ENCODE peak calls at places on chromosomes 16 and 17, in four cellular contexts. H is T-helper 2 cell; B is islet precursor cell; Z is stimulated activated naive CD8-positive, alpha-beta T cell treated with anti-CD3 and anti-CD28 coated beads, Interleukin-15, Interleukin-2, amounts not matched to agents 100 U/mL and 50 U/mL, for 24 hours. V is an unnamed sample.

GRCh38 chr16:89847930-89848297 is 19.6 kb downstream of the SPIRE2 start:
- DNase-seq in H (no peak), B (peak), Z (no peak), V (no peak)

GRCh38 chr17:13600475-13601316 is 1.0 kb downstream of the HS3ST3A1 start:
- DNase-seq in H (no peak), B (peak), Z (peak), V (no peak)

GRCh38 chr17:16378631-16379282 is 2.1 kb upstream of the UBB start:
- DNase-seq in H (no peak), B (peak), Z (no peak), V (no peak)

GRCh38 chr17:43840814-43841213 is 6.2 kb upstream of the CD300LG start:
- DNase-seq in H (no peak), B (no peak), Z (no peak), V (no peak)

GRCh38 chr17:15941781-15942180 is 3.1 kb upstream of the ADORA2B start:
- DNase-seq in H (no peak), B (no peak), Z (no peak), V (no peak)

GRCh38 chr17:1229354-1229890 is 40.8 kb upstream of the BHLHA9 start:
- DNase-seq in H (no peak), B (no peak), Z (peak), V (peak)

GRCh38 chr17:38457577-38458371 is 29.5 kb downstream of the ARHGAP23 start:
- DNase-seq in H (no peak), B (no peak), Z (no peak), V (no peak)

GRCh38 chr16:70158261-70158939 is 15.2 kb upstream of the CLEC18C start:
- DNase-seq in H (no peak), B (peak), Z (no peak), V (no peak)

GRCh38 chr16:50440531-50440930 is 71.7 kb upstream of the BRD7 start:
- DNase-seq in H (no peak), B (no peak), Z (no peak), V (no peak)

GRCh38 chr16:84562174-84562815 is 55.6 kb downstream of the COTL1 start:
- DNase-seq in H (no peak), B (no peak), Z (no peak), V (no peak)

GRCh38 chr16:50683689-50684374 is 2.7 kb upstream of the SNX20 start:
- DNase-seq in H (no peak), B (no peak), Z (peak), V (no peak)

GRCh38 chr17:6514371-6514770 is 42.0 kb downstream of the PITPNM3 start:
- DNase-seq in H (no peak), B (no peak), Z (no peak), V (no peak)

GRCh38 chr17:35973333-35974260 is 7.7 kb downstream of the CCL16 start:
- DNase-seq in H (no peak), B (no peak), Z (no peak), V (no peak)

GRCh38 chr16:65069766-65070165 is 52.1 kb downstream of the CDH11 start:
- DNase-seq in H (no peak), B (no peak), Z (no peak), V (no peak)

GRCh38 chr16:85798901-85799496 is 345 bp downstream of the EMC8 start:
- DNase-seq in H (peak), B (peak), Z (peak), V (no peak)

GRCh38 chr16:58563235-58563634 is 47.9 kb downstream of the SETD6 start:
- DNase-seq in H (no peak), B (no peak), Z (no peak), V (no peak)

GRCh38 chr16:3282103-3282746 is 1.1 kb upstream of the ZNF263 start:
- DNase-seq in H (no peak), B (peak), Z (no peak), V (no peak)

GRCh38 chr16:84970447-84971127 is 40.7 kb downstream of the ZDHHC7 start:
- DNase-seq in H (peak), B (peak), Z (peak), V (peak)

GRCh38 chr17:16027708-16028584 is 28.3 kb downstream of the TTC19 start:
- DNase-seq in H (peak), B (peak), Z (peak), V (peak)

GRCh38 chr17:4565209-4566141 is 5.1 kb upstream of the GGT6 start:
- DNase-seq in H (peak), B (peak), Z (peak), V (peak)

GRCh38 chr16:230949-231348 is 1.7 kb upstream of the LUC7L start:
- DNase-seq in H (no peak), B (no peak), Z (no peak), V (no peak)

GRCh38 chr16:3637371-3637923 is 17.0 kb upstream of the DNASE1 start:
- DNase-seq in H (no peak), B (peak), Z (peak), V (no peak)

GRCh38 chr17:73430848-73431247 is 119.0 kb upstream of the CDC42EP4 start:
- DNase-seq in H (no peak), B (no peak), Z (no peak), V (no peak)

GRCh38 chr17:49571283-49571682 is 4.4 kb upstream of the NXPH3 start:
- DNase-seq in H (no peak), B (no peak), Z (no peak), V (no peak)

GRCh38 chr16:526181-527014 is 1.1 kb upstream of the CAPN15 start:
- DNase-seq in H (no peak), B (peak), Z (peak), V (no peak)

GRCh38 chr16:86584726-86585721 is 6.7 kb downstream of the FOXL1 start:
- DNase-seq in H (no peak), B (no peak), Z (no peak), V (no peak)

GRCh38 chr16:20956319-20956718 is 55.7 kb downstream of the LYRM1 start:
- DNase-seq in H (no peak), B (no peak), Z (no peak), V (no peak)

GRCh38 chr17:68057531-68057952 is 22.0 kb downstream of the KPNA2 start:
- DNase-seq in H (peak), B (no peak), Z (peak), V (no peak)

V was measured in stimulated activated CD8-positive, alpha-beta memory T cell treated with anti-CD3 and anti-CD28 coated beads, Interleukin-7, amount 100 ng/mL, for 48 hours.